ENCODE peak calls at places on chromosomes 5 and 9, in four cellular contexts. J, P, U and I are unnamed samples.

GRCh38 chr5:36152324-36153298 is 700 bp downstream of the SKP2 start:
- DNase-seq in J (peak), P (no peak), U (no peak), I (peak)

GRCh38 chr9:77218612-77219011 is 41.3 kb downstream of the VPS13A start:
- DNase-seq in J (peak), P (no peak), U (no peak), I (peak)

GRCh38 chr9:119375892-119376291 is 6.7 kb upstream of the BRINP1 start:
- DNase-seq in J (peak), P (no peak), U (no peak), I (peak)

GRCh38 chr9:88396836-88397577 is 8.8 kb downstream of the SPIN1 start:
- DNase-seq in J (peak), P (no peak), U (no peak), I (no peak)

GRCh38 chr9:89576404-89576824 is 28.4 kb upstream of the GADD45G start:
- DNase-seq in J (peak), P (no peak), U (peak), I (peak)

GRCh38 chr5:6859001-6859400 is 145.8 kb downstream of the TENT4A start:
- DNase-seq in J (no peak), P (no peak), U (no peak), I (no peak)

GRCh38 chr5:32074401-32074800 is 99.7 kb downstream of the GOLPH3 start:
- DNase-seq in J (no peak), P (no peak), U (no peak), I (no peak)

GRCh38 chr9:108410161-108410560 is 445.6 kb downstream of the ACTL7B start:
- DNase-seq in J (no peak), P (no peak), U (no peak), I (no peak)

GRCh38 chr5:171617787-171618690 is 167.6 kb upstream of the SMIM23 start:
- DNase-seq in J (no peak), P (no peak), U (no peak), I (no peak)

GRCh38 chr5:115494570-115495289 is 49.8 kb downstream of the FEM1C start:
- DNase-seq in J (no peak), P (no peak), U (no peak), I (no peak)

GRCh38 chr9:72313507-72313906 is 51.5 kb downstream of the ZFAND5 start:
- DNase-seq in J (peak), P (no peak), U (no peak), I (peak)

GRCh38 chr5:109374625-109375024 is 35.1 kb downstream of the PJA2 start:
- DNase-seq in J (no peak), P (no peak), U (no peak), I (no peak)

GRCh38 chr9:88991066-88992030 is at the start of gene S1PR3:
- DNase-seq in J (peak), P (peak), U (peak), I (peak)

GRCh38 chr9:99211746-99212145 is 10.0 kb downstream of the ALG2 start:
- DNase-seq in J (no peak), P (no peak), U (no peak), I (no peak)

GRCh38 chr9:2837915-2838314 is 6.0 kb downstream of the PUM3 start:
- DNase-seq in J (peak), P (no peak), U (no peak), I (peak)

GRCh38 chr9:117485176-117485575 is 70.3 kb upstream of the ASTN2 start:
- DNase-seq in J (peak), P (no peak), U (no peak), I (peak)

GRCh38 chr9:135335691-135336181 is 143.8 kb upstream of the PPP1R26 start:
- DNase-seq in J (no peak), P (no peak), U (no peak), I (no peak)

GRCh38 chr9:115883467-115884329 is 269.9 kb upstream of the PAPPA start:
- DNase-seq in J (peak), P (peak), U (no peak), I (peak)

GRCh38 chr9:81671880-81672280 is 17.5 kb downstream of the TLE1 start:
- DNase-seq in J (no peak), P (peak), U (peak), I (no peak)

GRCh38 chr9:19371942-19372341 is 8.1 kb downstream of the RPS6 start:
- DNase-seq in J (peak), P (no peak), U (no peak), I (peak)

GRCh38 chr5:179870403-179870903 is 11.8 kb upstream of the MRNIP start:
- DNase-seq in J (peak), P (peak), U (no peak), I (no peak)

GRCh38 chr9:3946840-3947239 is 353.0 kb downstream of the GLIS3 start:
- DNase-seq in J (no peak), P (no peak), U (no peak), I (no peak)

GRCh38 chr5:14714706-14715105 is 50.2 kb downstream of the OTULIN start:
- DNase-seq in J (peak), P (no peak), U (no peak), I (peak)

GRCh38 chr9:95459218-95459617 is 57.6 kb downstream of the PTCH1 start:
- DNase-seq in J (no peak), P (no peak), U (no peak), I (no peak)

GRCh38 chr5:132210944-132211343 is 16.7 kb downstream of the P4HA2 start:
- DNase-seq in J (no peak), P (no peak), U (no peak), I (no peak)

GRCh38 chr5:87844449-87844848 is 424.2 kb downstream of the TMEM161B start:
- DNase-seq in J (no peak), P (no peak), U (no peak), I (no peak)

GRCh38 chr5:154384480-154385235 is 61.1 kb upstream of the SAP30L start:
- DNase-seq in J (no peak), P (no peak), U (no peak), I (no peak)

GRCh38 chr5:77329664-77330430 is 119.4 kb downstream of the PDE8B start:
- DNase-seq in J (no peak), P (no peak), U (no peak), I (no peak)

GRCh38 chr9:38638881-38639576 is 18.6 kb upstream of the ANKRD18A start:
- DNase-seq in J (peak), P (no peak), U (no peak), I (peak)

GRCh38 chr9:109817146-109817845 is 37.3 kb downstream of the PALM2AKAP2 start:
- DNase-seq in J (peak), P (no peak), U (no peak), I (peak)

GRCh38 chr5:127562252-127562651 is 44.8 kb downstream of the PRRC1 start:
- DNase-seq in J (no peak), P (no peak), U (no peak), I (peak)

GRCh38 chr5:150394103-150394502 is 18.6 kb downstream of the CD74 start:
- DNase-seq in J (peak), P (no peak), U (no peak), I (peak)

GRCh38 chr5:174380311-174380710 is 334.8 kb downstream of the NSG2 start:
- DNase-seq in J (no peak), P (no peak), U (no peak), I (no peak)

GRCh38 chr5:175657593-175658271 is at the start of gene HRH2:
- DNase-seq in J (no peak), P (peak), U (no peak), I (no peak)

GRCh38 chr9:14339746-14340145 is 25.8 kb upstream of the NFIB start:
- DNase-seq in J (no peak), P (no peak), U (no peak), I (no peak)

GRCh38 chr5:1411099-1411498 is 34.1 kb downstream of the SLC6A3 start:
- DNase-seq in J (no peak), P (no peak), U (no peak), I (no peak)